ENCODE peak calls at places on chromosome 7, in seven cellular contexts. S, V, K, U, Q, N and P are unnamed samples.

GRCh38 chr7:16419859-16420258 is 1.5 kb downstream of the CRPPA start:
- DNase-seq in S (no peak), V (no peak), K (no peak), U (no peak), Q (no peak), N (no peak), P (no peak)

GRCh38 chr7:75559355-75559986 is 67.4 kb downstream of the SPDYE5 start:
- DNase-seq in S (no peak), V (no peak), K (no peak), U (no peak), Q (no peak), N (no peak), P (peak; percentile 7)

GRCh38 chr7:139896288-139896687 is 67.2 kb downstream of the TBXAS1 start:
- DNase-seq in S (no peak), V (no peak), K (no peak), U (no peak), Q (no peak), N (no peak), P (no peak)

GRCh38 chr7:47471358-47471703 is 110.6 kb downstream of the TNS3 start:
- DNase-seq in S (no peak), V (no peak), K (no peak), U (no peak), Q (no peak), N (no peak), P (no peak)

GRCh38 chr7:46653848-46654247 is 732.8 kb upstream of the IGFBP3 start:
- DNase-seq in S (no peak), V (no peak), K (no peak), U (no peak), Q (no peak), N (no peak), P (no peak)

GRCh38 chr7:145633513-145633912 is 483.1 kb upstream of the CNTNAP2 start:
- DNase-seq in S (no peak), V (no peak), K (no peak), U (no peak), Q (no peak), N (no peak), P (no peak)

GRCh38 chr7:134515569-134516468 is 11.5 kb upstream of the AKR1B10 start:
- DNase-seq in S (no peak), V (peak; percentile 78), K (no peak), U (no peak), Q (no peak), N (no peak), P (no peak)

GRCh38 chr7:32290015-32290414 is 200.2 kb downstream of the LSM5 start:
- DNase-seq in S (no peak), V (no peak), K (no peak), U (no peak), Q (no peak), N (peak; percentile 70), P (no peak)

GRCh38 chr7:123996327-123996625 is 36.6 kb downstream of the TMEM229A start:
- DNase-seq in S (no peak), V (no peak), K (no peak), U (no peak), Q (no peak), N (no peak), P (no peak)

GRCh38 chr7:87759511-87759910 is 116.6 kb downstream of the SLC25A40 start:
- DNase-seq in S (no peak), V (no peak), K (no peak), U (no peak), Q (no peak), N (no peak), P (no peak)

GRCh38 chr7:26860361-26860760 is 4.0 kb downstream of the SKAP2 start:
- DNase-seq in S (peak; percentile 23), V (no peak), K (no peak), U (no peak), Q (no peak), N (no peak), P (no peak)

GRCh38 chr7:44634839-44635591 is 28.6 kb downstream of the OGDH start:
- DNase-seq in S (no peak), V (no peak), K (no peak), U (no peak), Q (no peak), N (peak; percentile 66), P (no peak)

GRCh38 chr7:65463184-65463583 is 89.5 kb downstream of the ZNF92 start:
- DNase-seq in S (no peak), V (no peak), K (no peak), U (no peak), Q (no peak), N (no peak), P (no peak)

GRCh38 chr7:117470777-117471176 is 9.0 kb upstream of the CFTR start:
- DNase-seq in S (no peak), V (no peak), K (peak; percentile 21), U (no peak), Q (no peak), N (no peak), P (no peak)